ENCODE peak calls at places on chromosomes 16 and 17, in seven cellular contexts. E, M, I, U, Z, H and B are unnamed samples.

GRCh38 chr17:80955673-80956306 is 35.9 kb upstream of the CHMP6 start:
- DNase-seq in E (no peak), M (no peak), I (no peak), U (no peak), Z (no peak), H (no peak), B (no peak)

GRCh38 chr17:55157165-55157564 is 107.6 kb upstream of the HLF start:
- DNase-seq in E (peak), M (no peak), I (no peak), U (no peak), Z (no peak), H (no peak), B (peak)

GRCh38 chr17:57945999-57946797 is 9.0 kb downstream of the CUEDC1 start:
- DNase-seq in E (peak), M (no peak), I (no peak), U (no peak), Z (no peak), H (no peak), B (peak)

GRCh38 chr17:57868007-57868774 is 18.3 kb upstream of the MRPS23 start:
- DNase-seq in E (peak), M (peak), I (peak), U (peak), Z (peak), H (no peak), B (peak)

GRCh38 chr16:3659200-3659599 is 4.7 kb downstream of the DNASE1 start:
- DNase-seq in E (peak), M (no peak), I (no peak), U (no peak), Z (no peak), H (no peak), B (no peak)

GRCh38 chr16:57530104-57530522 is 6.3 kb downstream of the CCDC102A start:
- DNase-seq in E (peak), M (peak), I (peak), U (peak), Z (no peak), H (no peak), B (peak)

GRCh38 chr16:78784773-78785172 is 685.3 kb downstream of the WWOX start:
- DNase-seq in E (no peak), M (no peak), I (no peak), U (no peak), Z (no peak), H (no peak), B (no peak)

GRCh38 chr16:66588981-66589713 is 9.9 kb downstream of the CMTM2 start:
- DNase-seq in E (no peak), M (peak), I (peak), U (peak), Z (peak), H (no peak), B (no peak)

GRCh38 chr17:65320856-65321255 is 183.7 kb downstream of the RGS9 start:
- DNase-seq in E (no peak), M (no peak), I (no peak), U (no peak), Z (no peak), H (no peak), B (no peak)

GRCh38 chr17:47240375-47240764 is 13.3 kb upstream of the ITGB3 start:
- DNase-seq in E (no peak), M (no peak), I (no peak), U (no peak), Z (no peak), H (no peak), B (no peak)

GRCh38 chr17:17999364-18000007 is 26.8 kb downstream of the DRC3 start:
- DNase-seq in E (peak), M (no peak), I (no peak), U (no peak), Z (no peak), H (no peak), B (no peak)

GRCh38 chr17:30586818-30587595 is 109.8 kb downstream of the GOSR1 start:
- DNase-seq in E (peak), M (no peak), I (no peak), U (no peak), Z (no peak), H (no peak), B (peak)

GRCh38 chr17:64212122-64212521 is 50.9 kb downstream of the TEX2 start:
- DNase-seq in E (peak), M (no peak), I (no peak), U (no peak), Z (no peak), H (no peak), B (peak)

GRCh38 chr17:75126954-75127353 is 4.6 kb downstream of the NT5C start:
- DNase-seq in E (no peak), M (no peak), I (no peak), U (no peak), Z (no peak), H (no peak), B (no peak)

GRCh38 chr16:81940781-81941560 is 70.3 kb downstream of the SDR42E1 start:
- DNase-seq in E (peak), M (no peak), I (peak), U (no peak), Z (no peak), H (no peak), B (peak)

GRCh38 chr16:85607331-85607765 is 5.8 kb upstream of the GSE1 start:
- DNase-seq in E (no peak), M (no peak), I (peak), U (peak), Z (no peak), H (no peak), B (no peak)

DNA sequence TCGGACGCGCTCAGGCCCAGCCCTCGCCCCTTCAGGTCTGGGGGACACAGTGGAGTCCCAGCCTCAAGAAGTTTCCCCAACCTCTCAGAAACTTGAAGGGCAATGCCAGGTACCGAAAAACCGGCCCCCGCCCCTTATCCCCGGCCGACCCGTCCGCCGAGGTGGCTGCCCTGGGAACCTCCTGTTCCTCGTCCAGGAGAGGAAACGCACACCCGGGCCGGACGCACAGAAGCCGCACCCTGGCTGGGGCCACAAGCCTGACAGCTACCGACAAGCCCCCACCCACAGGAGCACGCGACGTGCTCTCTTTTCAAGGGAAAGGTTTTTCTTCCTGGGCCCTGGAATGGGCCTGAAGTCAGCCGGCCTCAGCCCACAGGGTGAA is 37.2 kb downstream of the CBFA2T3 start:
- DNase-seq in E (no peak), M (no peak), I (no peak), U (no peak), Z (no peak), H (no peak), B (no peak)
- H3K4me3 ChIP-seq in E (no peak), M (peak), I (no peak), U (peak), Z (peak), H (no peak), B (no peak)

DNA sequence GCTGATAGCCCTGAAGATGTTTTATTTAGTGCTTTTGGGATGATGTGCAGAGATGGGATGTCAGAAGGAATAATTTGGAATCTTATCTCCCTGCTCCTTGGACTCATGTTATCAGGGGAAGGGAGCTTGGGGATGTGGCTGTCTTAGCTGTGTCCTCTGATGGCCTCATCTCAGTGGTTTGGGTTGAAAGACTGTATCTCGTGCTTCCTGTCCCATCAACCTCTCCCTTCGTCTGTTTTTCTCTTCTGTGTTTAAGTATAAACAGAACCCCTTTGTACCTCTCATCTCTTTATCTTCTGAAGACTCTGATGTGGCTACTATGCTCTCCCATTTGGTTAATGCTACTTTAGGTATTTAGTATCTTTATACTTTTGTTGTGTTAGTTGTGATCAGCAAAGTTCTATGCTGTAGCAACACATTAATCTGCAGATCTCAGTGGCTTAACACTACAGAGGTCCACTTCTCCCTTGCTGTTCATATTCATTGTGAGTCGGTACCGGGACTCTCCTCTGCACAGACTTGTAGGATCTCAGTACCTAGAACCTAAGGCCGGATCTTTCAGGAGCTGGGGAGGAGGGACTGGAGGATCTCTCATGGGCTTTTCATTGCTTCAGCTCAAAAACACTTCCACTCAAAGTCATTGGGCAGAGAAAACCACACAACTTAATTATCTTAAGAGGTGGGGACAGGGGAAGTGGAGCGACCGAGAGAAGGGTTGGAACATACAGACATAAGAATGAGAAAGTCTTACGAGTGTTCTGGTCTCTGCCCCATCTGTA is 28.8 kb downstream of the PRKCA start:
- DNase-seq in E (no peak), M (no peak), I (no peak), U (no peak), Z (no peak), H (no peak), B (no peak)
- H3K4me3 ChIP-seq in E (no peak), M (no peak), I (no peak), U (no peak), Z (no peak), H (no peak), B (no peak)

GRCh38 chr17:1005361-1005946 is 8.5 kb downstream of the TIMM22 start:
- DNase-seq in E (peak), M (no peak), I (peak), U (no peak), Z (peak), H (no peak), B (peak)
- H3K4me3 ChIP-seq in E (no peak), M (no peak), I (no peak), U (no peak), Z (peak), H (no peak), B (no peak)

DNA sequence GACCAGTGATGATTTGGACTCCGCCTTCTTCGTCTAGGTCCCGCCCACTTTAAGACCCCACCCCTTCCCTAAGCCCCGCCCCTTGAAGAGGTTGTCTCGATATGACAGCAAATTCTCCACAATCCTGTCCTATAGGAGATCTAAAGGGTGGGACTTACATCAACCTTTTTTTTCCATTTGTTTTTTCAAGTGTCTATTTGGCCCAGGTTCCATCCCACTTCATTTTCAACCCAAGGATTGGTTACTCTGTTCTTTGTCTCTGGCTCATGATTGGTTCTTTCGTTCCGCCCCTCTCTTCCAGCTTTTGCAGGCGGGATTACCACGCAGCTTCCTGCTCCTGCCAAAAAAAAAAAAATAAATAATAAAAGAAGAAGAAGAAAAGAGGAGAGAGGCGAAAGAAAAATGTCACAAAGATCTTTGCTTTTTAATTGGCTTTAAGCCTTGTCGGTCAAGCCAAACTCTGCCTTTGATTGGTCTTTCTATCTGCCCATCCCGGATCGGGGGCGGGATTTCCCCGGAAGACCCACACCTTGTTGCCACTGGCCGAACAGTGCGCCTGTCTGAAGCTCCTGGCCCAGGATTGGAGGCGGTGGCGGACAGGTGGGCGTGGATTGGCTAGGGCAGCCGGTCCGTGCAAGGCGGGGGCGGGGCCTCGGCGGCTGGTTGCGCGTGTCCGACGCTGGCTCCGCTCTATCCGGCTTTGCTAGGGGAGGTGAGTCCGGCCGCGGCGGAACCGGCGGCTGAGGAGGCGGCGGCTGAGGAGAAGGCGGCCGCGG is 1.2 kb upstream of the NLK start:
- DNase-seq in E (peak), M (peak), I (peak), U (peak), Z (peak), H (peak), B (peak)
- H3K4me3 ChIP-seq in E (peak), M (peak), I (no peak), U (peak), Z (peak), H (peak), B (peak)

GRCh38 chr16:11583889-11584565 is 2.7 kb downstream of the LITAF start:
- DNase-seq in E (no peak), M (no peak), I (no peak), U (no peak), Z (no peak), H (no peak), B (no peak)
- H3K4me3 ChIP-seq in E (no peak), M (peak), I (no peak), U (peak), Z (peak), H (no peak), B (no peak)